ENCODE peak calls at places on chromosomes 5 and 9, in four cellular contexts. One of them, this sample, is unnamed.

GRCh38 chr5:17807069-17807468 is 172.8 kb downstream of the TAF11L14 start:
- DNase-seq in anterior cingulate cortex: no peak
- DNase-seq in AG09309: no peak
- DNase-seq in epithelial cell of esophagus: no peak
- DNase-seq in this sample: no peak

GRCh38 chr9:123382659-123383511 is 26.9 kb downstream of the CRB2 start:
- DNase-seq in anterior cingulate cortex: peak; percentile 63
- DNase-seq in AG09309: no peak
- DNase-seq in epithelial cell of esophagus: no peak
- DNase-seq in this sample: no peak

GRCh38 chr9:112193562-112194288 is 18.6 kb upstream of the SUSD1 start:
- DNase-seq in anterior cingulate cortex: no peak
- DNase-seq in AG09309: no peak
- DNase-seq in epithelial cell of esophagus: no peak
- DNase-seq in this sample: no peak

GRCh38 chr9:70602364-70603019 is 188.0 kb upstream of the KLF9 start:
- DNase-seq in anterior cingulate cortex: peak; percentile 50
- DNase-seq in AG09309: peak; percentile 83
- DNase-seq in epithelial cell of esophagus: peak; percentile 82
- DNase-seq in this sample: peak; percentile 74

GRCh38 chr5:126052120-126052519 is 371.1 kb upstream of the GRAMD2B start:
- DNase-seq in anterior cingulate cortex: no peak
- DNase-seq in AG09309: no peak
- DNase-seq in epithelial cell of esophagus: peak; percentile 32
- DNase-seq in this sample: no peak

GRCh38 chr5:172129174-172129764 is 58.8 kb downstream of the STK10 start:
- DNase-seq in anterior cingulate cortex: no peak
- DNase-seq in AG09309: no peak
- DNase-seq in epithelial cell of esophagus: no peak
- DNase-seq in this sample: no peak

GRCh38 chr9:21709464-21710058 is 92.9 kb upstream of the MTAP start:
- DNase-seq in anterior cingulate cortex: no peak
- DNase-seq in AG09309: no peak
- DNase-seq in epithelial cell of esophagus: peak; percentile 79
- DNase-seq in this sample: peak; percentile 55

GRCh38 chr5:123297866-123298265 is 125.3 kb downstream of the CEP120 start:
- DNase-seq in anterior cingulate cortex: no peak
- DNase-seq in AG09309: no peak
- DNase-seq in epithelial cell of esophagus: no peak
- DNase-seq in this sample: no peak

GRCh38 chr5:116696356-116696755 is 121.7 kb upstream of the SEMA6A start:
- DNase-seq in anterior cingulate cortex: no peak
- DNase-seq in AG09309: no peak
- DNase-seq in epithelial cell of esophagus: no peak
- DNase-seq in this sample: no peak

GRCh38 chr5:2756211-2756746 is 4.8 kb upstream of the IRX2 start:
- DNase-seq in anterior cingulate cortex: no peak
- DNase-seq in AG09309: no peak
- DNase-seq in epithelial cell of esophagus: peak; percentile 75
- DNase-seq in this sample: no peak

GRCh38 chr9:76153902-76154629 is 240.2 kb downstream of the RFK start:
- DNase-seq in anterior cingulate cortex: no peak
- DNase-seq in AG09309: no peak
- DNase-seq in epithelial cell of esophagus: no peak
- DNase-seq in this sample: no peak

This sample was measured in dorsolateral prefrontal cortex.